ENCODE peak calls at places on chromosomes 3 and 15, in nine cellular contexts. One of them, this sample, is unnamed.
A peak's percentile ranks its signal among the peaks of the same experiment; 100 is the strongest.

GRCh38 chr3:151058742-151059141 is 26.7 kb upstream of the MED12L start:
- DNase-seq in ELF-1: no peak
- DNase-seq in thoracic aorta: no peak
- DNase-seq in SHP77 treated with DMSO at 0.1 percent for 48 hours: no peak
- DNase-seq in activated CD4-positive, alpha-beta T cell treated with anti-CD3 and anti-CD28 coated beads for 24 hours: no peak
- DNase-seq in effector CD4-positive, alpha-beta T cell: no peak
- DNase-seq in ecto neural progenitor cell: no peak
- DNase-seq in NCI-H1092 treated with DMSO at 0.1 percent for 48 hours: no peak
- DNase-seq in activated CD8-positive, alpha-beta T cell treated with anti-CD3 and anti-CD28 coated beads for 36 hours: no peak
- DNase-seq in this sample: no peak

GRCh38 chr15:24678485-24678884 is 2.9 kb downstream of the NPAP1 start:
- DNase-seq in SHP77 treated with DMSO at 0.1 percent for 48 hours: no peak
- DNase-seq in activated CD4-positive, alpha-beta T cell treated with anti-CD3 and anti-CD28 coated beads for 24 hours: no peak
- DNase-seq in effector CD4-positive, alpha-beta T cell: no peak
- DNase-seq in ELF-1: no peak
- DNase-seq in NCI-H1092 treated with DMSO at 0.1 percent for 48 hours: no peak
- DNase-seq in thoracic aorta: no peak
- DNase-seq in ecto neural progenitor cell: no peak
- DNase-seq in activated CD8-positive, alpha-beta T cell treated with anti-CD3 and anti-CD28 coated beads for 36 hours: no peak
- DNase-seq in this sample: no peak

GRCh38 chr3:168467085-168467714 is 371.5 kb upstream of the GOLIM4 start:
- DNase-seq in effector CD4-positive, alpha-beta T cell: no peak
- DNase-seq in activated CD8-positive, alpha-beta T cell treated with anti-CD3 and anti-CD28 coated beads for 36 hours: no peak
- DNase-seq in activated CD4-positive, alpha-beta T cell treated with anti-CD3 and anti-CD28 coated beads for 24 hours: no peak
- DNase-seq in SHP77 treated with DMSO at 0.1 percent for 48 hours: peak; percentile 25
- DNase-seq in NCI-H1092 treated with DMSO at 0.1 percent for 48 hours: peak; percentile 10
- DNase-seq in thoracic aorta: no peak
- DNase-seq in ELF-1: peak; percentile 6
- DNase-seq in ecto neural progenitor cell: no peak
- DNase-seq in this sample: peak; percentile 22

GRCh38 chr3:38040400-38040799 is 1.4 kb downstream of the DLEC1 start:
- DNase-seq in thoracic aorta: no peak
- DNase-seq in NCI-H1092 treated with DMSO at 0.1 percent for 48 hours: no peak
- DNase-seq in effector CD4-positive, alpha-beta T cell: no peak
- DNase-seq in activated CD8-positive, alpha-beta T cell treated with anti-CD3 and anti-CD28 coated beads for 36 hours: no peak
- DNase-seq in activated CD4-positive, alpha-beta T cell treated with anti-CD3 and anti-CD28 coated beads for 24 hours: no peak
- DNase-seq in ecto neural progenitor cell: no peak
- DNase-seq in ELF-1: no peak
- DNase-seq in SHP77 treated with DMSO at 0.1 percent for 48 hours: no peak
- DNase-seq in this sample: no peak

GRCh38 chr3:71087109-71088018 is 496.2 kb downstream of the FOXP1 start:
- DNase-seq in activated CD8-positive, alpha-beta T cell treated with anti-CD3 and anti-CD28 coated beads for 36 hours: peak; percentile 71
- DNase-seq in effector CD4-positive, alpha-beta T cell: peak; percentile 56
- DNase-seq in SHP77 treated with DMSO at 0.1 percent for 48 hours: no peak
- DNase-seq in thoracic aorta: no peak
- DNase-seq in ecto neural progenitor cell: no peak
- DNase-seq in activated CD4-positive, alpha-beta T cell treated with anti-CD3 and anti-CD28 coated beads for 24 hours: no peak
- DNase-seq in ELF-1: no peak
- DNase-seq in NCI-H1092 treated with DMSO at 0.1 percent for 48 hours: no peak
- DNase-seq in this sample: peak; percentile 69

GRCh38 chr3:147987549-147987948 is 578.4 kb downstream of the ZIC1 start:
- DNase-seq in activated CD4-positive, alpha-beta T cell treated with anti-CD3 and anti-CD28 coated beads for 24 hours: no peak
- DNase-seq in activated CD8-positive, alpha-beta T cell treated with anti-CD3 and anti-CD28 coated beads for 36 hours: no peak
- DNase-seq in effector CD4-positive, alpha-beta T cell: no peak
- DNase-seq in ecto neural progenitor cell: no peak
- DNase-seq in NCI-H1092 treated with DMSO at 0.1 percent for 48 hours: no peak
- DNase-seq in thoracic aorta: no peak
- DNase-seq in ELF-1: no peak
- DNase-seq in SHP77 treated with DMSO at 0.1 percent for 48 hours: no peak
- DNase-seq in this sample: no peak

GRCh38 chr3:51717446-51717845 is 10.6 kb downstream of the GRM2 start:
- DNase-seq in thoracic aorta: no peak
- DNase-seq in activated CD4-positive, alpha-beta T cell treated with anti-CD3 and anti-CD28 coated beads for 24 hours: no peak
- DNase-seq in ELF-1: no peak
- DNase-seq in ecto neural progenitor cell: peak; percentile 43
- DNase-seq in activated CD8-positive, alpha-beta T cell treated with anti-CD3 and anti-CD28 coated beads for 36 hours: no peak
- DNase-seq in NCI-H1092 treated with DMSO at 0.1 percent for 48 hours: no peak
- DNase-seq in effector CD4-positive, alpha-beta T cell: no peak
- DNase-seq in SHP77 treated with DMSO at 0.1 percent for 48 hours: no peak
- DNase-seq in this sample: no peak

GRCh38 chr3:125433611-125434041 is 58.5 kb upstream of the ZNF148 start:
- DNase-seq in activated CD4-positive, alpha-beta T cell treated with anti-CD3 and anti-CD28 coated beads for 24 hours: no peak
- DNase-seq in NCI-H1092 treated with DMSO at 0.1 percent for 48 hours: no peak
- DNase-seq in ELF-1: peak; percentile 33
- DNase-seq in ecto neural progenitor cell: no peak
- DNase-seq in thoracic aorta: no peak
- DNase-seq in activated CD8-positive, alpha-beta T cell treated with anti-CD3 and anti-CD28 coated beads for 36 hours: no peak
- DNase-seq in SHP77 treated with DMSO at 0.1 percent for 48 hours: no peak
- DNase-seq in effector CD4-positive, alpha-beta T cell: no peak
- DNase-seq in this sample: peak; percentile 15

GRCh38 chr15:27825023-27825422 is 274.1 kb downstream of the OCA2 start:
- DNase-seq in activated CD8-positive, alpha-beta T cell treated with anti-CD3 and anti-CD28 coated beads for 36 hours: no peak
- DNase-seq in ecto neural progenitor cell: no peak
- DNase-seq in activated CD4-positive, alpha-beta T cell treated with anti-CD3 and anti-CD28 coated beads for 24 hours: no peak
- DNase-seq in ELF-1: no peak
- DNase-seq in effector CD4-positive, alpha-beta T cell: no peak
- DNase-seq in NCI-H1092 treated with DMSO at 0.1 percent for 48 hours: no peak
- DNase-seq in thoracic aorta: no peak
- DNase-seq in SHP77 treated with DMSO at 0.1 percent for 48 hours: no peak
- DNase-seq in this sample: no peak

GRCh38 chr3:86801921-86802320 is 189.0 kb downstream of the VGLL3 start:
- DNase-seq in thoracic aorta: no peak
- DNase-seq in activated CD4-positive, alpha-beta T cell treated with anti-CD3 and anti-CD28 coated beads for 24 hours: no peak
- DNase-seq in effector CD4-positive, alpha-beta T cell: no peak
- DNase-seq in SHP77 treated with DMSO at 0.1 percent for 48 hours: no peak
- DNase-seq in activated CD8-positive, alpha-beta T cell treated with anti-CD3 and anti-CD28 coated beads for 36 hours: no peak
- DNase-seq in NCI-H1092 treated with DMSO at 0.1 percent for 48 hours: no peak
- DNase-seq in ELF-1: no peak
- DNase-seq in ecto neural progenitor cell: no peak
- DNase-seq in this sample: peak; percentile 27

GRCh38 chr3:122310361-122310760 is 14.7 kb upstream of the CSTA start:
- DNase-seq in effector CD4-positive, alpha-beta T cell: no peak
- DNase-seq in SHP77 treated with DMSO at 0.1 percent for 48 hours: no peak
- DNase-seq in thoracic aorta: no peak
- DNase-seq in ELF-1: no peak
- DNase-seq in activated CD8-positive, alpha-beta T cell treated with anti-CD3 and anti-CD28 coated beads for 36 hours: no peak
- DNase-seq in NCI-H1092 treated with DMSO at 0.1 percent for 48 hours: no peak
- DNase-seq in ecto neural progenitor cell: no peak
- DNase-seq in activated CD4-positive, alpha-beta T cell treated with anti-CD3 and anti-CD28 coated beads for 24 hours: no peak
- DNase-seq in this sample: no peak

This sample was measured in ELR.